ENCODE peak calls at places on chromosomes 12 and 14, in eight cellular contexts. W is heart left ventricle; H is pancreas; Y is CD8-positive, alpha-beta T cell; E is kidney epithelial cell; C is HepG2; Q is right cardiac atrium; U is GM23338. V is an unnamed sample.
A peak's percentile ranks its signal among the peaks of the same experiment; 100 is the strongest.

GRCh38 chr12:31584782-31585181 is 6.2 kb downstream of the DENND5B start:
- DNase-seq in W (no peak), H (no peak), Y (no peak), E (no peak), C (no peak), Q (no peak), U (no peak), V (no peak)

GRCh38 chr14:101953151-101953550 is 11.2 kb upstream of the DYNC1H1 start:
- DNase-seq in W (no peak), H (no peak), Y (no peak), E (no peak), C (no peak), Q (peak; percentile 30), U (no peak), V (no peak)

GRCh38 chr14:97620071-97620470 is 822.9 kb downstream of the VRK1 start:
- DNase-seq in W (no peak), H (no peak), Y (no peak), E (no peak), C (no peak), Q (no peak), U (no peak), V (no peak)

GRCh38 chr14:61630399-61630798 is 64.9 kb upstream of the HIF1A start:
- DNase-seq in W (no peak), H (no peak), Y (no peak), E (no peak), C (no peak), Q (no peak), U (no peak), V (no peak)

GRCh38 chr12:27592548-27592947 is 68.5 kb downstream of the PPFIBP1 start:
- DNase-seq in W (peak; percentile 66), H (peak; percentile 13), Y (no peak), E (no peak), C (no peak), Q (peak; percentile 66), U (no peak), V (no peak)

GRCh38 chr12:76226956-76227355 is 121.3 kb downstream of the BBS10 start:
- DNase-seq in W (no peak), H (no peak), Y (no peak), E (no peak), C (no peak), Q (no peak), U (no peak), V (no peak)

GRCh38 chr14:23376477-23377200 is at the start of gene CMTM5:
- DNase-seq in W (no peak), H (no peak), Y (no peak), E (no peak), C (no peak), Q (peak; percentile 80), U (peak; percentile 79), V (no peak)

GRCh38 chr14:20583908-20584307 is 3.9 kb downstream of the RNASE11 start:
- DNase-seq in W (no peak), H (no peak), Y (no peak), E (no peak), C (no peak), Q (no peak), U (no peak), V (no peak)

GRCh38 chr14:32012062-32012461 is 65.0 kb upstream of the ARHGAP5 start:
- DNase-seq in W (no peak), H (no peak), Y (no peak), E (no peak), C (no peak), Q (no peak), U (no peak), V (no peak)

GRCh38 chr14:103521438-103521961 is 1.1 kb downstream of the CKB start:
- DNase-seq in W (no peak), H (no peak), Y (no peak), E (no peak), C (no peak), Q (peak; percentile 91), U (no peak), V (no peak)

GRCh38 chr12:15712823-15713663 is 76.1 kb downstream of the EPS8 start:
- DNase-seq in W (peak; percentile 40), H (peak; percentile 46), Y (no peak), E (no peak), C (peak; percentile 86), Q (peak; percentile 49), U (no peak), V (no peak)

GRCh38 chr14:61132894-61133293 is 148.2 kb downstream of the TMEM30B start:
- DNase-seq in W (no peak), H (no peak), Y (no peak), E (no peak), C (no peak), Q (no peak), U (no peak), V (no peak)

GRCh38 chr12:93742086-93742934 is 65.1 kb downstream of the CRADD start:
- DNase-seq in W (peak; percentile 73), H (peak; percentile 68), Y (peak; percentile 40), E (no peak), C (peak; percentile 55), Q (peak; percentile 91), U (peak; percentile 70), V (peak; percentile 96)

GRCh38 chr12:110084314-110085015 is 36.1 kb upstream of the C12orf76 start:
- DNase-seq in W (no peak), H (no peak), Y (no peak), E (no peak), C (no peak), Q (no peak), U (no peak), V (no peak)

GRCh38 chr12:1670244-1670814 is 20.5 kb upstream of the ADIPOR2 start:
- DNase-seq in W (no peak), H (no peak), Y (no peak), E (no peak), C (no peak), Q (no peak), U (no peak), V (no peak)

GRCh38 chr14:101549154-101549553 is 12.1 kb upstream of the DIO3 start:
- DNase-seq in W (no peak), H (no peak), Y (no peak), E (no peak), C (no peak), Q (peak; percentile 24), U (no peak), V (no peak)

GRCh38 chr12:88577537-88577936 is 2.7 kb downstream of the KITLG start:
- DNase-seq in W (no peak), H (no peak), Y (no peak), E (no peak), C (no peak), Q (no peak), U (no peak), V (no peak)

GRCh38 chr12:17333287-17333686 is 727.3 kb upstream of the LMO3 start:
- DNase-seq in W (no peak), H (no peak), Y (no peak), E (peak; percentile 1), C (no peak), Q (no peak), U (no peak), V (no peak)

GRCh38 chr12:121581681-121582439 is 1.0 kb upstream of the KDM2B start:
- DNase-seq in W (no peak), H (peak; percentile 26), Y (no peak), E (no peak), C (no peak), Q (no peak), U (no peak), V (no peak)

GRCh38 chr14:93789366-93790130 is 1.3 kb upstream of the PRIMA1 start:
- DNase-seq in W (no peak), H (no peak), Y (no peak), E (no peak), C (no peak), Q (no peak), U (peak; percentile 42), V (no peak)

GRCh38 chr14:23366163-23366921 is 1.4 kb upstream of the EFS start:
- DNase-seq in W (peak; percentile 76), H (no peak), Y (no peak), E (peak; percentile 16), C (no peak), Q (peak; percentile 91), U (peak; percentile 94), V (peak; percentile 89)

GRCh38 chr14:39781466-39781865 is 349.2 kb upstream of the FBXO33 start:
- DNase-seq in W (no peak), H (no peak), Y (no peak), E (no peak), C (no peak), Q (no peak), U (no peak), V (no peak)

GRCh38 chr12:118404876-118405521 is 28.6 kb downstream of the SUDS3 start:
- DNase-seq in W (peak; percentile 43), H (peak; percentile 30), Y (peak; percentile 31), E (peak; percentile 14), C (peak; percentile 52), Q (no peak), U (peak; percentile 94), V (peak; percentile 39)

GRCh38 chr14:92516966-92517350 is 3.4 kb downstream of the RIN3 start:
- DNase-seq in W (no peak), H (no peak), Y (no peak), E (no peak), C (no peak), Q (no peak), U (no peak), V (no peak)
- H3K27me3 ChIP-seq in W (no peaks in the 10 kb centered on the region), H (no peaks in the 10 kb centered on the region), Y (no peaks in the 10 kb centered on the region), E (no peaks in the 10 kb centered on the region), C (no peaks in the 10 kb centered on the region), Q (no peaks in the 10 kb centered on the region), U (peaks cover 40% of the 10 kb centered on the region), V (peaks cover 38% of the 10 kb centered on the region)

DNA sequence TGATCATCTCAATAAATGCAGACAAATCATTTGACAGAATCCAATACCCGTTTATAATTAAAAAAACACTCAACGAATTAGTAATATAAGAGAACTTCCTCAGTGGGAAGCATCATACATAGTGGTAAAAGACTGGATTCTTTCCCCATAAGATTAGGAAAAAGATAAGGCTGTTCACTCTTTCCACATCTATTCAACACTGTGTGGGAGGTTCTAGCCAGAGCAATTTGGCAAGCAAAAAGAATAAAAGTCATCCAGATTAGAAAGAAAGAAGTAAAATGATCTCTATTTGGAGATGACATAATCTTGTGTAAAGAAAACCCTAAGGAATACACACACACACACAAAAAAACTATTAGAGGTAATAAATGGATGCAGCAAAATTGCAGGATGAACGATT is 38.4 kb downstream of the YEATS4 start:
- DNase-seq in W (no peak), H (no peak), Y (no peak), E (no peak), C (no peak), Q (no peak), U (no peak), V (no peak)
- H3K4me3 ChIP-seq in W (no peak overlapping the region), H (no peak overlapping the region), Y (no peak overlapping the region), E (no peak overlapping the region), C (no peak overlapping the region), Q (no peak overlapping the region), U (no peak overlapping the region), V (no peak overlapping the region)

DNA sequence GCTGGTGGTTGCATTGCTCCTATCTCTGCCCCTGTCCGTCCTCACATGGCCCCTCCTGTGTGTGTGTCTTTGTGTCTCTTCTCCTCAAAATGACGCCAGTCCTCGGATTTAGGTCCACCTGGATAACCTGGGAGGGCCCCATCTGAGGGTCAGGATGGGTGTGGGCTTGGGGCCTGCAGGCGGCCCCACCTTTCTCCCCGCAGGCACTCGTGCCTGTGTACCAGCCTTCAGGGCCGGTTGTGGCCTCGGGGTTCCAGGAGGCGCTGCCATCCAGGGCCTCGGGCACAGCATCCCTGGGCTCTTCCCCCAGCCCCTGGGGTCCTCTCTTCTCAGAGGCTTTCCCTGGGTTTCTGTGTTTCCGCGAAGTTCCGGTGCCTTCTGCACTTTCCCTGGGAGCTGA is 54.7 kb downstream of the LRCOL1 start:
- DNase-seq in W (no peak), H (no peak), Y (no peak), E (no peak), C (no peak), Q (no peak), U (no peak), V (no peak)
- H3K27me3 ChIP-seq in W (no peaks in the 10 kb centered on the region), H (no peaks in the 10 kb centered on the region), Y (peaks cover 7% of the 10 kb centered on the region), E (no peaks in the 10 kb centered on the region), C (no peaks in the 10 kb centered on the region), Q (no peaks in the 10 kb centered on the region), U (peaks cover 74% of the 10 kb centered on the region), V (peaks cover 62% of the 10 kb centered on the region)

GRCh38 chr12:6552140-6552551 is 3.7 kb downstream of the IFFO1 start:
- DNase-seq in W (peak; percentile 91), H (no peak), Y (no peak), E (no peak), C (no peak), Q (peak; percentile 87), U (no peak), V (no peak)
- H3K4me3 ChIP-seq in W (peak overlapping the region; percentile 92), H (no peak overlapping the region), Y (no peak overlapping the region), E (no peak overlapping the region), C (no peak overlapping the region), Q (no peak overlapping the region), U (no peak overlapping the region), V (no peak overlapping the region)

V was measured in NT2/D1.